ENCODE peak calls at places on chromosomes 11 and 22, in eight cellular contexts. One of them, this sample, is unnamed.

GRCh38 chr11:43397251-43397650 is 38.5 kb downstream of the TTC17 start:
- DNase-seq in HepG2: no peak
- DNase-seq in stimulated activated CD4-positive, alpha-beta T cell treated with anti-CD3 and anti-CD28 coated beads, Interleukin-2, amount 100 ng/mL, for 48 hours: no peak
- DNase-seq in WTC11: no peak
- DNase-seq in mucosa of descending colon: no peak
- DNase-seq in iris pigment epithelial cell: no peak
- DNase-seq in activated CD4-positive, CD25-positive, alpha-beta regulatory T cell: no peak
- DNase-seq in EH: no peak
- DNase-seq in this sample: no peak

GRCh38 chr11:135015966-135016365 is 603.9 kb upstream of the B3GAT1 start:
- DNase-seq in activated CD4-positive, CD25-positive, alpha-beta regulatory T cell: no peak
- DNase-seq in WTC11: no peak
- DNase-seq in iris pigment epithelial cell: no peak
- DNase-seq in mucosa of descending colon: no peak
- DNase-seq in EH: no peak
- DNase-seq in HepG2: no peak
- DNase-seq in stimulated activated CD4-positive, alpha-beta T cell treated with anti-CD3 and anti-CD28 coated beads, Interleukin-2, amount 100 ng/mL, for 48 hours: no peak
- DNase-seq in this sample: no peak

GRCh38 chr11:126734752-126735151 is 265.8 kb downstream of the KIRREL3 start:
- DNase-seq in HepG2: no peak
- DNase-seq in iris pigment epithelial cell: no peak
- DNase-seq in WTC11: no peak
- DNase-seq in stimulated activated CD4-positive, alpha-beta T cell treated with anti-CD3 and anti-CD28 coated beads, Interleukin-2, amount 100 ng/mL, for 48 hours: no peak
- DNase-seq in EH: no peak
- DNase-seq in mucosa of descending colon: no peak
- DNase-seq in activated CD4-positive, CD25-positive, alpha-beta regulatory T cell: no peak
- DNase-seq in this sample: no peak

GRCh38 chr11:65110354-65110861 is 1.3 kb upstream of the TM7SF2 start:
- DNase-seq in iris pigment epithelial cell: peak
- DNase-seq in EH: peak
- DNase-seq in mucosa of descending colon: peak
- DNase-seq in activated CD4-positive, CD25-positive, alpha-beta regulatory T cell: peak
- DNase-seq in HepG2: peak
- DNase-seq in stimulated activated CD4-positive, alpha-beta T cell treated with anti-CD3 and anti-CD28 coated beads, Interleukin-2, amount 100 ng/mL, for 48 hours: peak
- DNase-seq in WTC11: peak
- DNase-seq in this sample: peak

GRCh38 chr11:8638300-8638699 is 44.2 kb downstream of the TRIM66 start:
- DNase-seq in WTC11: no peak
- DNase-seq in mucosa of descending colon: no peak
- DNase-seq in activated CD4-positive, CD25-positive, alpha-beta regulatory T cell: no peak
- DNase-seq in HepG2: no peak
- DNase-seq in EH: peak
- DNase-seq in iris pigment epithelial cell: peak
- DNase-seq in stimulated activated CD4-positive, alpha-beta T cell treated with anti-CD3 and anti-CD28 coated beads, Interleukin-2, amount 100 ng/mL, for 48 hours: no peak
- DNase-seq in this sample: no peak

GRCh38 chr22:50148166-50148500 is 22.4 kb upstream of the PANX2 start:
- DNase-seq in WTC11: no peak
- DNase-seq in iris pigment epithelial cell: no peak
- DNase-seq in stimulated activated CD4-positive, alpha-beta T cell treated with anti-CD3 and anti-CD28 coated beads, Interleukin-2, amount 100 ng/mL, for 48 hours: no peak
- DNase-seq in EH: no peak
- DNase-seq in mucosa of descending colon: no peak
- DNase-seq in HepG2: no peak
- DNase-seq in activated CD4-positive, CD25-positive, alpha-beta regulatory T cell: no peak
- DNase-seq in this sample: no peak

GRCh38 chr11:44887598-44887997 is 63.1 kb downstream of the TP53I11 start:
- DNase-seq in iris pigment epithelial cell: no peak
- DNase-seq in WTC11: no peak
- DNase-seq in EH: no peak
- DNase-seq in activated CD4-positive, CD25-positive, alpha-beta regulatory T cell: no peak
- DNase-seq in stimulated activated CD4-positive, alpha-beta T cell treated with anti-CD3 and anti-CD28 coated beads, Interleukin-2, amount 100 ng/mL, for 48 hours: no peak
- DNase-seq in HepG2: no peak
- DNase-seq in mucosa of descending colon: no peak
- DNase-seq in this sample: no peak

GRCh38 chr11:108803781-108804180 is 138.9 kb downstream of the DDX10 start:
- DNase-seq in mucosa of descending colon: no peak
- DNase-seq in WTC11: no peak
- DNase-seq in EH: peak
- DNase-seq in activated CD4-positive, CD25-positive, alpha-beta regulatory T cell: no peak
- DNase-seq in iris pigment epithelial cell: peak
- DNase-seq in stimulated activated CD4-positive, alpha-beta T cell treated with anti-CD3 and anti-CD28 coated beads, Interleukin-2, amount 100 ng/mL, for 48 hours: no peak
- DNase-seq in HepG2: no peak
- DNase-seq in this sample: no peak

GRCh38 chr11:108672113-108672512 is 7.2 kb downstream of the DDX10 start:
- DNase-seq in stimulated activated CD4-positive, alpha-beta T cell treated with anti-CD3 and anti-CD28 coated beads, Interleukin-2, amount 100 ng/mL, for 48 hours: no peak
- DNase-seq in WTC11: no peak
- DNase-seq in mucosa of descending colon: no peak
- DNase-seq in iris pigment epithelial cell: peak
- DNase-seq in activated CD4-positive, CD25-positive, alpha-beta regulatory T cell: no peak
- DNase-seq in EH: peak
- DNase-seq in HepG2: no peak
- DNase-seq in this sample: no peak

GRCh38 chr22:39474351-39474991 is 17.7 kb downstream of the MGAT3 start:
- DNase-seq in mucosa of descending colon: peak
- DNase-seq in stimulated activated CD4-positive, alpha-beta T cell treated with anti-CD3 and anti-CD28 coated beads, Interleukin-2, amount 100 ng/mL, for 48 hours: no peak
- DNase-seq in HepG2: no peak
- DNase-seq in iris pigment epithelial cell: no peak
- DNase-seq in EH: peak
- DNase-seq in WTC11: peak
- DNase-seq in activated CD4-positive, CD25-positive, alpha-beta regulatory T cell: no peak
- DNase-seq in this sample: no peak

GRCh38 chr11:65560555-65561418 is 2.6 kb upstream of the LTBP3 start:
- DNase-seq in HepG2: no peak
- DNase-seq in EH: peak
- DNase-seq in stimulated activated CD4-positive, alpha-beta T cell treated with anti-CD3 and anti-CD28 coated beads, Interleukin-2, amount 100 ng/mL, for 48 hours: no peak
- DNase-seq in mucosa of descending colon: peak
- DNase-seq in iris pigment epithelial cell: peak
- DNase-seq in activated CD4-positive, CD25-positive, alpha-beta regulatory T cell: no peak
- DNase-seq in WTC11: peak
- DNase-seq in this sample: no peak

GRCh38 chr22:29306175-29306829 is at the start of gene GAS2L1:
- DNase-seq in activated CD4-positive, CD25-positive, alpha-beta regulatory T cell: no peak
- DNase-seq in stimulated activated CD4-positive, alpha-beta T cell treated with anti-CD3 and anti-CD28 coated beads, Interleukin-2, amount 100 ng/mL, for 48 hours: peak
- DNase-seq in EH: peak
- DNase-seq in WTC11: peak
- DNase-seq in iris pigment epithelial cell: peak
- DNase-seq in HepG2: peak
- DNase-seq in mucosa of descending colon: peak
- DNase-seq in this sample: no peak

GRCh38 chr11:108961095-108961494 is 296.2 kb downstream of the DDX10 start:
- DNase-seq in HepG2: no peak
- DNase-seq in EH: no peak
- DNase-seq in iris pigment epithelial cell: peak
- DNase-seq in stimulated activated CD4-positive, alpha-beta T cell treated with anti-CD3 and anti-CD28 coated beads, Interleukin-2, amount 100 ng/mL, for 48 hours: no peak
- DNase-seq in WTC11: no peak
- DNase-seq in mucosa of descending colon: no peak
- DNase-seq in activated CD4-positive, CD25-positive, alpha-beta regulatory T cell: no peak
- DNase-seq in this sample: no peak

GRCh38 chr11:19849107-19849789 is 136.6 kb downstream of the NAV2 start:
- DNase-seq in activated CD4-positive, CD25-positive, alpha-beta regulatory T cell: no peak
- DNase-seq in iris pigment epithelial cell: no peak
- DNase-seq in WTC11: no peak
- DNase-seq in EH: peak
- DNase-seq in HepG2: no peak
- DNase-seq in stimulated activated CD4-positive, alpha-beta T cell treated with anti-CD3 and anti-CD28 coated beads, Interleukin-2, amount 100 ng/mL, for 48 hours: no peak
- DNase-seq in mucosa of descending colon: no peak
- DNase-seq in this sample: no peak

GRCh38 chr11:119702261-119702591 is 26.8 kb downstream of the NECTIN1 start:
- DNase-seq in activated CD4-positive, CD25-positive, alpha-beta regulatory T cell: no peak
- DNase-seq in mucosa of descending colon: no peak
- DNase-seq in EH: peak
- DNase-seq in stimulated activated CD4-positive, alpha-beta T cell treated with anti-CD3 and anti-CD28 coated beads, Interleukin-2, amount 100 ng/mL, for 48 hours: no peak
- DNase-seq in iris pigment epithelial cell: peak
- DNase-seq in HepG2: no peak
- DNase-seq in WTC11: no peak
- DNase-seq in this sample: no peak

GRCh38 chr11:34624069-34624468 is 3.2 kb downstream of the EHF start:
- DNase-seq in mucosa of descending colon: peak
- DNase-seq in iris pigment epithelial cell: no peak
- DNase-seq in EH: no peak
- DNase-seq in activated CD4-positive, CD25-positive, alpha-beta regulatory T cell: no peak
- DNase-seq in WTC11: no peak
- DNase-seq in stimulated activated CD4-positive, alpha-beta T cell treated with anti-CD3 and anti-CD28 coated beads, Interleukin-2, amount 100 ng/mL, for 48 hours: no peak
- DNase-seq in HepG2: no peak
- DNase-seq in this sample: no peak

GRCh38 chr11:9607511-9607899 is 34.0 kb downstream of the WEE1 start:
- DNase-seq in EH: no peak
- DNase-seq in activated CD4-positive, CD25-positive, alpha-beta regulatory T cell: no peak
- DNase-seq in mucosa of descending colon: no peak
- DNase-seq in WTC11: peak
- DNase-seq in stimulated activated CD4-positive, alpha-beta T cell treated with anti-CD3 and anti-CD28 coated beads, Interleukin-2, amount 100 ng/mL, for 48 hours: no peak
- DNase-seq in iris pigment epithelial cell: no peak
- DNase-seq in HepG2: peak
- DNase-seq in this sample: no peak

GRCh38 chr11:2468363-2469240 is 23.8 kb downstream of the KCNQ1 start:
- DNase-seq in stimulated activated CD4-positive, alpha-beta T cell treated with anti-CD3 and anti-CD28 coated beads, Interleukin-2, amount 100 ng/mL, for 48 hours: no peak
- DNase-seq in iris pigment epithelial cell: no peak
- DNase-seq in HepG2: no peak
- DNase-seq in activated CD4-positive, CD25-positive, alpha-beta regulatory T cell: no peak
- DNase-seq in WTC11: no peak
- DNase-seq in mucosa of descending colon: no peak
- DNase-seq in EH: no peak
- DNase-seq in this sample: no peak

GRCh38 chr11:79906189-79906588 is 465.4 kb upstream of the TENM4 start:
- DNase-seq in iris pigment epithelial cell: no peak
- DNase-seq in mucosa of descending colon: peak
- DNase-seq in EH: no peak
- DNase-seq in HepG2: no peak
- DNase-seq in activated CD4-positive, CD25-positive, alpha-beta regulatory T cell: no peak
- DNase-seq in stimulated activated CD4-positive, alpha-beta T cell treated with anti-CD3 and anti-CD28 coated beads, Interleukin-2, amount 100 ng/mL, for 48 hours: no peak
- DNase-seq in WTC11: no peak
- DNase-seq in this sample: no peak

GRCh38 chr22:45731798-45732495 is 60.3 kb downstream of the ATXN10 start:
- DNase-seq in mucosa of descending colon: no peak
- DNase-seq in WTC11: no peak
- DNase-seq in HepG2: peak
- DNase-seq in EH: no peak
- DNase-seq in iris pigment epithelial cell: peak
- DNase-seq in stimulated activated CD4-positive, alpha-beta T cell treated with anti-CD3 and anti-CD28 coated beads, Interleukin-2, amount 100 ng/mL, for 48 hours: no peak
- DNase-seq in activated CD4-positive, CD25-positive, alpha-beta regulatory T cell: no peak
- DNase-seq in this sample: no peak

GRCh38 chr11:2588809-2589537 is 110.8 kb downstream of the KCNQ1OT1 start:
- DNase-seq in activated CD4-positive, CD25-positive, alpha-beta regulatory T cell: no peak
- DNase-seq in mucosa of descending colon: peak
- DNase-seq in HepG2: no peak
- DNase-seq in stimulated activated CD4-positive, alpha-beta T cell treated with anti-CD3 and anti-CD28 coated beads, Interleukin-2, amount 100 ng/mL, for 48 hours: no peak
- DNase-seq in WTC11: no peak
- DNase-seq in EH: no peak
- DNase-seq in iris pigment epithelial cell: no peak
- DNase-seq in this sample: no peak

GRCh38 chr11:8814923-8815240 is 96.1 kb upstream of the AKIP1 start:
- DNase-seq in WTC11: no peak
- DNase-seq in EH: peak
- DNase-seq in stimulated activated CD4-positive, alpha-beta T cell treated with anti-CD3 and anti-CD28 coated beads, Interleukin-2, amount 100 ng/mL, for 48 hours: no peak
- DNase-seq in activated CD4-positive, CD25-positive, alpha-beta regulatory T cell: no peak
- DNase-seq in HepG2: no peak
- DNase-seq in iris pigment epithelial cell: no peak
- DNase-seq in mucosa of descending colon: no peak
- DNase-seq in this sample: no peak

GRCh38 chr11:62500066-62501035 is 46.3 kb downstream of the AHNAK start:
- DNase-seq in WTC11: peak
- DNase-seq in HepG2: no peak
- DNase-seq in mucosa of descending colon: peak
- DNase-seq in iris pigment epithelial cell: no peak
- DNase-seq in EH: no peak
- DNase-seq in stimulated activated CD4-positive, alpha-beta T cell treated with anti-CD3 and anti-CD28 coated beads, Interleukin-2, amount 100 ng/mL, for 48 hours: no peak
- DNase-seq in activated CD4-positive, CD25-positive, alpha-beta regulatory T cell: no peak
- DNase-seq in this sample: no peak

GRCh38 chr22:23154461-23154860 is 9.2 kb downstream of the RAB36 start:
- DNase-seq in activated CD4-positive, CD25-positive, alpha-beta regulatory T cell: no peak
- DNase-seq in iris pigment epithelial cell: no peak
- DNase-seq in EH: no peak
- DNase-seq in WTC11: no peak
- DNase-seq in stimulated activated CD4-positive, alpha-beta T cell treated with anti-CD3 and anti-CD28 coated beads, Interleukin-2, amount 100 ng/mL, for 48 hours: no peak
- DNase-seq in mucosa of descending colon: no peak
- DNase-seq in HepG2: no peak
- DNase-seq in this sample: no peak

GRCh38 chr11:103234974-103235373 is 125.7 kb downstream of the DYNC2H1 start:
- DNase-seq in iris pigment epithelial cell: peak
- DNase-seq in EH: peak
- DNase-seq in stimulated activated CD4-positive, alpha-beta T cell treated with anti-CD3 and anti-CD28 coated beads, Interleukin-2, amount 100 ng/mL, for 48 hours: no peak
- DNase-seq in WTC11: no peak
- DNase-seq in mucosa of descending colon: no peak
- DNase-seq in activated CD4-positive, CD25-positive, alpha-beta regulatory T cell: no peak
- DNase-seq in HepG2: no peak
- DNase-seq in this sample: no peak

GRCh38 chr11:77139201-77139600 is 11.2 kb downstream of the MYO7A start:
- DNase-seq in EH: no peak
- DNase-seq in stimulated activated CD4-positive, alpha-beta T cell treated with anti-CD3 and anti-CD28 coated beads, Interleukin-2, amount 100 ng/mL, for 48 hours: no peak
- DNase-seq in mucosa of descending colon: no peak
- DNase-seq in activated CD4-positive, CD25-positive, alpha-beta regulatory T cell: no peak
- DNase-seq in iris pigment epithelial cell: no peak
- DNase-seq in HepG2: no peak
- DNase-seq in WTC11: no peak
- DNase-seq in this sample: no peak

GRCh38 chr22:48603621-48604320 is 1223.9 kb downstream of the BRD1 start:
- DNase-seq in mucosa of descending colon: no peak
- DNase-seq in iris pigment epithelial cell: no peak
- DNase-seq in HepG2: no peak
- DNase-seq in WTC11: no peak
- DNase-seq in EH: no peak
- DNase-seq in stimulated activated CD4-positive, alpha-beta T cell treated with anti-CD3 and anti-CD28 coated beads, Interleukin-2, amount 100 ng/mL, for 48 hours: no peak
- DNase-seq in activated CD4-positive, CD25-positive, alpha-beta regulatory T cell: no peak
- DNase-seq in this sample: no peak

GRCh38 chr11:27211370-27212127 is 151.5 kb downstream of the CCDC34 start:
- DNase-seq in WTC11: peak
- DNase-seq in HepG2: no peak
- DNase-seq in mucosa of descending colon: no peak
- DNase-seq in iris pigment epithelial cell: no peak
- DNase-seq in activated CD4-positive, CD25-positive, alpha-beta regulatory T cell: no peak
- DNase-seq in EH: peak
- DNase-seq in stimulated activated CD4-positive, alpha-beta T cell treated with anti-CD3 and anti-CD28 coated beads, Interleukin-2, amount 100 ng/mL, for 48 hours: peak
- DNase-seq in this sample: no peak

GRCh38 chr22:48256041-48256739 is 1493.7 kb downstream of the TBC1D22A start:
- DNase-seq in activated CD4-positive, CD25-positive, alpha-beta regulatory T cell: no peak
- DNase-seq in stimulated activated CD4-positive, alpha-beta T cell treated with anti-CD3 and anti-CD28 coated beads, Interleukin-2, amount 100 ng/mL, for 48 hours: no peak
- DNase-seq in iris pigment epithelial cell: no peak
- DNase-seq in HepG2: no peak
- DNase-seq in EH: no peak
- DNase-seq in WTC11: no peak
- DNase-seq in mucosa of descending colon: no peak
- DNase-seq in this sample: no peak

GRCh38 chr11:59669611-59670009 is 773 bp upstream of the PATL1 start:
- DNase-seq in WTC11: peak
- DNase-seq in activated CD4-positive, CD25-positive, alpha-beta regulatory T cell: no peak
- DNase-seq in stimulated activated CD4-positive, alpha-beta T cell treated with anti-CD3 and anti-CD28 coated beads, Interleukin-2, amount 100 ng/mL, for 48 hours: no peak
- DNase-seq in EH: peak
- DNase-seq in HepG2: no peak
- DNase-seq in iris pigment epithelial cell: peak
- DNase-seq in mucosa of descending colon: peak
- DNase-seq in this sample: no peak

GRCh38 chr11:111399187-111400031 is 20.3 kb upstream of the POU2AF1 start:
- DNase-seq in activated CD4-positive, CD25-positive, alpha-beta regulatory T cell: no peak
- DNase-seq in EH: no peak
- DNase-seq in mucosa of descending colon: no peak
- DNase-seq in HepG2: peak
- DNase-seq in stimulated activated CD4-positive, alpha-beta T cell treated with anti-CD3 and anti-CD28 coated beads, Interleukin-2, amount 100 ng/mL, for 48 hours: no peak
- DNase-seq in iris pigment epithelial cell: no peak
- DNase-seq in WTC11: no peak
- DNase-seq in this sample: no peak

GRCh38 chr11:67177399-67178281 is 58.6 kb downstream of the KDM2A start:
- DNase-seq in activated CD4-positive, CD25-positive, alpha-beta regulatory T cell: no peak
- DNase-seq in WTC11: no peak
- DNase-seq in EH: no peak
- DNase-seq in HepG2: no peak
- DNase-seq in mucosa of descending colon: no peak
- DNase-seq in stimulated activated CD4-positive, alpha-beta T cell treated with anti-CD3 and anti-CD28 coated beads, Interleukin-2, amount 100 ng/mL, for 48 hours: no peak
- DNase-seq in iris pigment epithelial cell: no peak
- DNase-seq in this sample: no peak

GRCh38 chr11:70281114-70281729 is 10.7 kb downstream of the PPFIA1 start:
- DNase-seq in stimulated activated CD4-positive, alpha-beta T cell treated with anti-CD3 and anti-CD28 coated beads, Interleukin-2, amount 100 ng/mL, for 48 hours: no peak
- DNase-seq in EH: peak
- DNase-seq in activated CD4-positive, CD25-positive, alpha-beta regulatory T cell: no peak
- DNase-seq in HepG2: no peak
- DNase-seq in mucosa of descending colon: no peak
- DNase-seq in iris pigment epithelial cell: peak
- DNase-seq in WTC11: no peak
- DNase-seq in this sample: no peak

GRCh38 chr11:69387409-69387885 is 93.5 kb downstream of the MYEOV start:
- DNase-seq in iris pigment epithelial cell: no peak
- DNase-seq in WTC11: no peak
- DNase-seq in stimulated activated CD4-positive, alpha-beta T cell treated with anti-CD3 and anti-CD28 coated beads, Interleukin-2, amount 100 ng/mL, for 48 hours: no peak
- DNase-seq in EH: no peak
- DNase-seq in HepG2: no peak
- DNase-seq in mucosa of descending colon: no peak
- DNase-seq in activated CD4-positive, CD25-positive, alpha-beta regulatory T cell: no peak
- DNase-seq in this sample: no peak